ENCODE peak calls at places on chromosomes 3 and 15, in eight cellular contexts. L is uterus, D is BJ, C is sigmoid colon, A is breast epithelium, Q is right atrium auricular region, X is Peyer's patch, F is bronchial epithelial cell. M is an unnamed sample.
A peak's percentile ranks its signal among the peaks of the same experiment; 100 is the strongest.

GRCh38 chr15:101128696-101129095 is 123.2 kb downstream of the CHSY1 start:
- DNase-seq in Q (no peak), C (no peak), X (no peak), F (no peak), A (no peak), L (no peak), D (no peak), M (no peak)

GRCh38 chr3:16741890-16742289 is 136.7 kb upstream of the DAZL start:
- DNase-seq in F (no peak), A (no peak), D (peak; percentile 25), X (no peak), C (no peak), L (no peak), Q (peak; percentile 62), M (no peak)

GRCh38 chr3:172982731-172983364 is 158.2 kb downstream of the SPATA16 start:
- DNase-seq in L (no peak), X (no peak), F (no peak), A (no peak), Q (no peak), D (no peak), C (no peak), M (no peak)

GRCh38 chr3:100400424-100400781 is 486 bp downstream of the TOMM70 start:
- DNase-seq in F (peak; percentile 23), C (no peak), X (peak; percentile 53), L (no peak), A (no peak), D (no peak), Q (no peak), M (no peak)

GRCh38 chr15:20341901-20342605 is 199.5 kb downstream of the GOLGA6L6 start:
- DNase-seq in C (peak; percentile 92), Q (peak; percentile 79), X (peak; percentile 78), D (no peak), L (peak; percentile 65), F (no peak), A (peak; percentile 86), M (no peak)

GRCh38 chr15:38127306-38127731 is 125.3 kb upstream of the SPRED1 start:
- DNase-seq in F (peak; percentile 74), D (no peak), Q (no peak), A (no peak), C (no peak), L (no peak), X (peak; percentile 74), M (no peak)

GRCh38 chr3:168545591-168545990 is 449.9 kb upstream of the GOLIM4 start:
- DNase-seq in Q (no peak), D (no peak), X (no peak), A (no peak), C (no peak), F (no peak), L (no peak), M (no peak)

GRCh38 chr3:17759901-17760300 is 17.5 kb upstream of the TBC1D5 start:
- DNase-seq in D (no peak), Q (no peak), L (no peak), X (no peak), F (peak; percentile 15), A (no peak), C (no peak), M (no peak)

GRCh38 chr15:86892774-86893449 is 813.2 kb downstream of the AGBL1 start:
- DNase-seq in Q (no peak), X (no peak), D (no peak), C (no peak), F (peak; percentile 19), A (no peak), L (no peak), M (no peak)

GRCh38 chr3:72820405-72820804 is 27.8 kb downstream of the SHQ1 start:
- DNase-seq in F (peak; percentile 22), L (no peak), A (no peak), Q (no peak), D (no peak), X (no peak), C (no peak), M (no peak)

GRCh38 chr3:63960048-63960711 is 48.0 kb upstream of the SCAANT1 start:
- DNase-seq in D (no peak), Q (no peak), F (peak; percentile 80), A (no peak), L (peak; percentile 28), C (no peak), X (peak; percentile 64), M (no peak)

GRCh38 chr15:57245130-57245529 is 131.2 kb upstream of the CGNL1 start:
- DNase-seq in X (no peak), C (no peak), A (no peak), D (no peak), L (no peak), Q (no peak), F (no peak), M (no peak)

GRCh38 chr3:28050895-28051294 is 190.5 kb upstream of the CMC1 start:
- DNase-seq in Q (no peak), F (peak; percentile 98), L (no peak), X (peak; percentile 74), A (no peak), C (no peak), D (no peak), M (no peak)

GRCh38 chr15:90837052-90837621 is 31.3 kb upstream of the FURIN start:
- DNase-seq in L (no peak), C (no peak), Q (no peak), F (no peak), D (no peak), A (no peak), X (no peak), M (no peak)

DNA sequence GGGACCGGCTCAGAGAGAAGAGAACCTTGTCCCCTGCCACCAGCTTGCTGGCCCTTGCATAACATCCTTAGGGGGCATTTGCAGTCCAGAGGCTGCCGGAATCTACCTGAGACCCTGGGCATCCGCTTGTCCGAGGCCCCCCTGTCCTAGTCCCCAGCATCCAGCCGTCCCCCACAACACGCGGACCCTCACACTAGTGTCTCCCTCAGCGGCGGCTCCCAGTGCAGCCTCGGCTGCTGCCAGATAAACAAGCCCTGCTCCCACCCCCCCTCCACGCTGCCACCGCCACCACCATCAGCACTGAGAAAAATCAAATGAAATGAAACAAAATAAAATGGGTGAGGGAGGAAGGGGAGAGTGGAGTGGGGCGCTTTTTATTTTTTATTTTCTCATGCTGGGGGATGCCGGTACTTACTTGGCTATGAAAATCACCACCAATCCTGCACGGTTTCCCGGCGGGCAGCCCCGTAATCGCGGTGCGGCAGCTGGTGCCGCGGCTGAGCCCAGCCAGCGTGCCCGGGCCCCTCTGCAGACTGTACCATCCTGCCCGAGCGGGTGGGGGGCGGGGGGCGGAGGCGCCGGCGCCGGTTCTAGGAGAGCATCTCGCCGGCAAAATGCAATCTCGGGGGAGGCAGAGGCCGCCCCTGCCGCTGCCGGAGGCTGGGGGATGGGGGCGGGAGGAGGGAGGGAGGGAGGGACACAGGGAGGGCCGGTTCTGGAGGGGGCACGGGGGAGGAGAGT is at the start of gene ATP2B2:
- DNase-seq in X (no peak), Q (no peak), F (no peak), C (no peak), D (no peak), A (no peak), L (no peak), M (no peak)
- H3K4me3 ChIP-seq in X (peak within 1 kb of the TSS; percentile 12), Q (peak within 1 kb of the TSS; percentile 29), F (no peak within 1 kb of the TSS), C (peak within 1 kb of the TSS; percentile 14), D (no peak within 1 kb of the TSS), A (peak within 1 kb of the TSS; percentile 1), L (peak within 1 kb of the TSS; percentile 11), M (no peak within 1 kb of the TSS)

GRCh38 chr3:46212101-46212500 is 4.0 kb upstream of the CCR1 start:
- DNase-seq in C (no peak), Q (peak; percentile 47), A (no peak), X (no peak), F (no peak), L (no peak), D (no peak), M (no peak)

GRCh38 chr3:46209751-46210470 is 1.8 kb upstream of the CCR1 start:
- DNase-seq in D (no peak), X (no peak), A (no peak), L (no peak), Q (peak; percentile 55), F (peak; percentile 16), C (no peak), M (no peak)

GRCh38 chr3:46214751-46215352 is 6.7 kb upstream of the CCR1 start:
- DNase-seq in A (no peak), D (no peak), C (no peak), X (no peak), Q (no peak), F (no peak), L (no peak), M (no peak)

GRCh38 chr3:46215810-46216414 is 7.8 kb upstream of the CCR1 start:
- DNase-seq in F (peak; percentile 71), X (no peak), Q (no peak), L (no peak), A (no peak), D (no peak), C (no peak), M (peak; percentile 26)

DNA sequence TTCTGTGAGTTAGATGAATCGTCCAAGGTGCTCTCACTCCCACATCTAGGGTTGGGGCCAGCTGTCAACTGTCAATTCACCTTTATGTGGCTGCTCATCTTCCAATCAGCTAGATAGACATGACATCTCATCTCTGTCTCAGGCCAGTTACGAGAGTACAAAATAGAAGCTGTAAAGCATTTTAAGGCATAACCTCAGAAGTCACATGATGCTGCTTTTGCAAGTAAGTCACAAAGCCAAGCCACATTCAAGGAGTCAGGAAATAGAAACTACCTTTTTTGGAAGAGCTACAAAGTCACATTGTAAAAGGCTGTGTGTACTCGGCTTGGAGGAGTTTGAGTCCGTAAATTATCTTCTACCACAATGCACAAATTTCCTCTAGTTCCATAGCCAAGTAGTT is 5.1 kb upstream of the CCR1 start:
- DNase-seq in X (no peak), Q (no peak), F (no peak), C (no peak), D (no peak), L (no peak), A (no peak), M (no peak)
- H3K27me3 ChIP-seq in X (no peaks in the 10 kb centered on the region), Q (no peaks in the 10 kb centered on the region), F (peaks cover 7% of the 10 kb centered on the region), C (peaks cover 5% of the 10 kb centered on the region), D (peaks cover 2% of the 10 kb centered on the region), L (no peaks in the 10 kb centered on the region), A (no peaks in the 10 kb centered on the region), M (peaks cover 13% of the 10 kb centered on the region)

DNA sequence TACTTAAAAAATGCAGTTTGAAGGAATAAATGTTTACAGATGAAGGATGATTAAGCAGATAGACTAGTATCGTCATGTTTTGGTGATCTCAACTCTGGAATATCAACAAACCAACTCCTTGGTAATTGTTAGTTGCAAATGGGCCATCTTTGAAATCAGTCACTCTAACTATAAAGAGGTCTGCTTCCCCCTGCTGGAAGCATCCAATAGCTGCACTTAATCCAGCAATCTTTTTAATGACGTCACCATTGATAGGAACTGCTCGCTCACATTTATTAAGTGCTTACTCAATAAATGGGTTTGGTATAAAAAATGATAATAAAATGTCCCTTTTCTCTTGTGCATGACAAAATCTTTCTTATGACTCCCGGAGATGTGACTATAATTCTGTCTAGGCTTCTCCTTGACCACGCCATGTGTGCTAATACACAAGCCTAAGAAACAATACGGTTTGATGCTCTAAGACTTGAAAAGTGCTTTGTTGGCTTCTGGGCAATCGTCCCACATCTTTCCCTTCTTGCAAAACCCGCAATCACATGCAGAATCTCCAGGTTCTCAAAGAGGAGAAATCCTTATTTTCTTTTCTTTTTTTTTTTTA is 227.6 kb upstream of the POU1F1 start:
- DNase-seq in D (peak; percentile 19), L (no peak), Q (no peak), F (peak; percentile 90), X (peak; percentile 61), C (no peak), A (no peak), M (peak; percentile 15)
- TF ChIP-seq CTCF in D (peak; percentile 78), L (no peak), Q (peak; percentile 40), F (peak; percentile 71), X (no peak), C (peak; percentile 28), A (peak; percentile 49), M (peak; percentile 67)

GRCh38 chr3:177629276-177629675 is 432.0 kb upstream of the TBL1XR1 start:
- DNase-seq in F (no peak), X (no peak), D (no peak), C (no peak), L (no peak), Q (no peak), A (no peak), M (no peak)

GRCh38 chr3:177633671-177634207 is 436.5 kb upstream of the TBL1XR1 start:
- DNase-seq in Q (no peak), C (no peak), L (no peak), D (peak; percentile 34), F (no peak), X (no peak), A (no peak), M (peak; percentile 54)
- H3K4me3 ChIP-seq in Q (no peak overlapping the region), C (no peak overlapping the region), L (no peak overlapping the region), D (no peak overlapping the region), F (no peak overlapping the region), X (no peak overlapping the region), A (no peak overlapping the region), M (no peak overlapping the region)